ENCODE peak calls at places on chromosomes 16 and 17, in nine cellular contexts. One of them, this sample, is unnamed. For H3K4me1, the result is how much of the 10 kb centered on the place peaks cover.

GRCh38 chr16:84718-85452 is 6.9 kb downstream of the MPG start:
- DNase-seq in A549: no peak
- DNase-seq in IMR-90: peak
- DNase-seq in sigmoid colon: peak
- DNase-seq in body of pancreas: peak
- DNase-seq in transverse colon: peak
- DNase-seq in prostate gland: no peak
- DNase-seq in adrenal gland: peak
- DNase-seq in H1: no peak
- DNase-seq in this sample: peak

GRCh38 chr17:1203111-1203966 is 23.6 kb upstream of the ABR start:
- DNase-seq in prostate gland: peak
- DNase-seq in IMR-90: peak
- DNase-seq in body of pancreas: peak
- DNase-seq in sigmoid colon: peak
- DNase-seq in adrenal gland: peak
- DNase-seq in A549: peak
- DNase-seq in transverse colon: peak
- DNase-seq in H1: no peak
- DNase-seq in this sample: peak

GRCh38 chr16:78684040-78684611 is 584.7 kb downstream of the WWOX start:
- DNase-seq in body of pancreas: no peak
- DNase-seq in H1: no peak
- DNase-seq in IMR-90: peak
- DNase-seq in prostate gland: no peak
- DNase-seq in adrenal gland: peak
- DNase-seq in A549: peak
- DNase-seq in transverse colon: peak
- DNase-seq in sigmoid colon: peak
- DNase-seq in this sample: peak

GRCh38 chr17:40448639-40449261 is 5.5 kb downstream of the IGFBP4 start:
- DNase-seq in H1: no peak
- DNase-seq in body of pancreas: peak
- DNase-seq in A549: peak
- DNase-seq in IMR-90: peak
- DNase-seq in transverse colon: peak
- DNase-seq in adrenal gland: no peak
- DNase-seq in prostate gland: no peak
- DNase-seq in sigmoid colon: no peak
- DNase-seq in this sample: no peak

GRCh38 chr16:82943371-82943770 is 316.6 kb downstream of the CDH13 start:
- DNase-seq in A549: no peak
- DNase-seq in adrenal gland: no peak
- DNase-seq in prostate gland: no peak
- DNase-seq in transverse colon: no peak
- DNase-seq in body of pancreas: no peak
- DNase-seq in IMR-90: peak
- DNase-seq in sigmoid colon: no peak
- DNase-seq in H1: no peak
- DNase-seq in this sample: no peak

GRCh38 chr16:11203111-11203623 is 52.8 kb downstream of the SOCS1 start:
- DNase-seq in sigmoid colon: no peak
- DNase-seq in IMR-90: no peak
- DNase-seq in adrenal gland: no peak
- DNase-seq in A549: no peak
- DNase-seq in prostate gland: no peak
- DNase-seq in transverse colon: no peak
- DNase-seq in body of pancreas: no peak
- DNase-seq in H1: no peak
- DNase-seq in this sample: no peak

GRCh38 chr17:76909971-76910760 is 42.0 kb downstream of the MGAT5B start:
- DNase-seq in adrenal gland: peak
- DNase-seq in IMR-90: peak
- DNase-seq in A549: peak
- DNase-seq in body of pancreas: peak
- DNase-seq in transverse colon: peak
- DNase-seq in prostate gland: peak
- DNase-seq in H1: peak
- DNase-seq in sigmoid colon: no peak
- DNase-seq in this sample: peak

GRCh38 chr16:79267781-79268180 is 332.8 kb downstream of the MAF start:
- DNase-seq in sigmoid colon: no peak
- DNase-seq in body of pancreas: no peak
- DNase-seq in A549: no peak
- DNase-seq in adrenal gland: peak
- DNase-seq in transverse colon: no peak
- DNase-seq in prostate gland: no peak
- DNase-seq in H1: no peak
- DNase-seq in IMR-90: no peak
- DNase-seq in this sample: no peak

GRCh38 chr17:8226536-8227237 is 16.3 kb upstream of the AURKB start:
- DNase-seq in prostate gland: peak
- DNase-seq in H1: no peak
- DNase-seq in transverse colon: peak
- DNase-seq in body of pancreas: peak
- DNase-seq in sigmoid colon: peak
- DNase-seq in A549: peak
- DNase-seq in IMR-90: peak
- DNase-seq in adrenal gland: peak
- DNase-seq in this sample: peak

GRCh38 chr16:85607331-85607765 is 5.8 kb upstream of the GSE1 start:
- DNase-seq in transverse colon: peak
- DNase-seq in body of pancreas: peak
- DNase-seq in sigmoid colon: no peak
- DNase-seq in prostate gland: no peak
- DNase-seq in A549: no peak
- DNase-seq in H1: no peak
- DNase-seq in adrenal gland: no peak
- DNase-seq in IMR-90: no peak
- DNase-seq in this sample: no peak

GRCh38 chr16:54846761-54847160 is 83.9 kb upstream of the IRX5 start:
- DNase-seq in body of pancreas: peak
- DNase-seq in A549: peak
- DNase-seq in transverse colon: no peak
- DNase-seq in IMR-90: no peak
- DNase-seq in adrenal gland: no peak
- DNase-seq in prostate gland: peak
- DNase-seq in H1: no peak
- DNase-seq in sigmoid colon: no peak
- DNase-seq in this sample: no peak

GRCh38 chr17:82424001-82424862 is 5.8 kb upstream of the OGFOD3 start:
- DNase-seq in transverse colon: peak
- DNase-seq in H1: no peak
- DNase-seq in body of pancreas: peak
- DNase-seq in A549: peak
- DNase-seq in sigmoid colon: no peak
- DNase-seq in prostate gland: no peak
- DNase-seq in adrenal gland: no peak
- DNase-seq in IMR-90: peak
- DNase-seq in this sample: no peak

GRCh38 chr17:76365256-76365903 is 11.7 kb upstream of the PRPSAP1 start:
- DNase-seq in A549: no peak
- DNase-seq in sigmoid colon: no peak
- DNase-seq in IMR-90: no peak
- DNase-seq in body of pancreas: peak
- DNase-seq in transverse colon: no peak
- DNase-seq in H1: no peak
- DNase-seq in adrenal gland: no peak
- DNase-seq in prostate gland: no peak
- DNase-seq in this sample: no peak

GRCh38 chr16:72474511-72475123 is 302.7 kb upstream of the PMFBP1 start:
- DNase-seq in prostate gland: no peak
- DNase-seq in sigmoid colon: no peak
- DNase-seq in transverse colon: no peak
- DNase-seq in H1: no peak
- DNase-seq in adrenal gland: no peak
- DNase-seq in A549: no peak
- DNase-seq in body of pancreas: no peak
- DNase-seq in IMR-90: peak
- DNase-seq in this sample: no peak

DNA sequence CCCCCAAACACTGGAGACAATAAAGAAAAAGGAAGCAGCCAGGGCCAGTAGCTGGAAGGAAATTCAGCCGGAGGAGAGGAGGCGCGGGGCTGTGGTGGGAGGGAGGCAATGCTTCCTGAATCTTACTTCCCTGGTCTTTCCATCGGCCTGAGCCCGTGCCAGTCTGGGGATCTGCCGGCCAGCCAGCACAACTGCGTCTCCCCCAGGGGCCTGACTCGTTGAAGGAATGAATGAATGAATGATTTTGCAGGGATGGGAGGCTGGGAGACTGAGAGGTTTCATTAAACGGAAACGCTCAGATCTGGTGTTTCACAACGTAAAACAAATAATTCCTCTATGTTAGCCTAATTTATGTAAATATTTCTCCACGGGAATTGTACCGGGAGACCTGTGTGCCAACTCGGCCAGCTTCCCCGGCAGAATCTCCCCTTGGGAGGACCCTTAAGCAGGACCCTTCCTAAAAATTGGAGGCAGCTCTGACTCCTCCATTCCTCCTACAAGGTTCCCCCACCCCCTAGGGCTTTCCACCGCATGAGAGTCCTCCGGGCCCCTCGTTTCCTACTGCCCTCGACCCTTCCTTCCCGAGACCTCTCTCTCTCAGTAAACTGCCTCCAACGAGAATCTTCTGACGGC is 1.3 kb upstream of the BAIAP2 start:
- DNase-seq in transverse colon: no peak
- DNase-seq in IMR-90: no peak
- DNase-seq in sigmoid colon: no peak
- DNase-seq in A549: no peak
- DNase-seq in prostate gland: no peak
- DNase-seq in H1: no peak
- DNase-seq in body of pancreas: no peak
- DNase-seq in adrenal gland: no peak
- DNase-seq in this sample: no peak
- H3K4me3 ChIP-seq in transverse colon: peak
- H3K4me3 ChIP-seq in IMR-90: peak
- H3K4me3 ChIP-seq in sigmoid colon: peak
- H3K4me3 ChIP-seq in A549: peak
- H3K4me3 ChIP-seq in prostate gland: peak
- H3K4me3 ChIP-seq in H1: peak
- H3K4me3 ChIP-seq in body of pancreas: peak
- H3K4me3 ChIP-seq in adrenal gland: no peak
- H3K4me3 ChIP-seq in this sample: peak

DNA sequence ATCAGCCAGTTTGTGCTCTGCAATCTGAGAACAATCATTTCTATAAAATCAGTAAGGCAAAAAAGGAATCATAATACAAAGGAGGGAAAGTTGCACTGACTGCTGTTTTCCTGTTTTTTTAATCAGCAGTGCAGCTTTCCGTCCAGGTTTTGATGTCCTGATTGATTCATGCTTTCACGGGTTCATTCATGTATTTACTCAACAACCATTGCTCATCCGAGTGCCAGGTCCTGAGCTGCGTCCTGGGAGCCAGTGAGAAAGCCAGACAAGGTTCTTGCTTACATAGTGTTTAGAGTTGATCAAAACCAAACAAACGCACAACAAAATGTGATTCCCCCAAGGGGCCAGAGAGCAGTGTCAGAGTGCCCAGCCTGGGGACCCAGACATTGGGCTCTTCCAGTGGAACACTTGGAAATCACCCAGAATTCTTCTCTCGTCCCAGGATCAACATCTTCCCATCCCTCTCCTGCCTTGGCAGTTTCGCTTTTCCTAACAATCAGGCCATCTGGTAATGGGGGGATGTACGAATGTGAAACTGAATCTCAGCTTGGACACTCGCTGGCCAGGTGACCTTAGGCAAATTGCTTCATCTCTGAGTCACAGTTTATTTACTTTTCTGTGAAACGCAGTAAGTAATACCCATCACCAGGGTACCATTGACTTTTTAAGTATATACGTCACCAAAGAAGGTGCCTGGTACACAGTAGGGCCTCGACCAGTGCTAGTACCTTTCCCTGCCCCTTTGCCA is 13.3 kb upstream of the C1QL1 start:
- DNase-seq in IMR-90: peak
- DNase-seq in transverse colon: no peak
- DNase-seq in A549: peak
- DNase-seq in H1: no peak
- DNase-seq in prostate gland: no peak
- DNase-seq in body of pancreas: peak
- DNase-seq in sigmoid colon: no peak
- DNase-seq in adrenal gland: no peak
- DNase-seq in this sample: no peak
- TF ChIP-seq POLR2A in IMR-90: no peak
- TF ChIP-seq POLR2A in transverse colon: no peak
- TF ChIP-seq POLR2A in A549: no peak
- TF ChIP-seq POLR2A in H1: no peak
- TF ChIP-seq POLR2A in prostate gland: no peak
- TF ChIP-seq POLR2A in body of pancreas: no peak
- TF ChIP-seq POLR2A in sigmoid colon: no peak
- TF ChIP-seq POLR2A in adrenal gland: no peak
- TF ChIP-seq POLR2A in this sample: no peak

GRCh38 chr16:75420987-75421819 is 12.1 kb downstream of the CFDP1 start:
- DNase-seq in H1: peak
- DNase-seq in prostate gland: peak
- DNase-seq in A549: peak
- DNase-seq in adrenal gland: peak
- DNase-seq in IMR-90: peak
- DNase-seq in body of pancreas: peak
- DNase-seq in sigmoid colon: peak
- DNase-seq in transverse colon: peak
- DNase-seq in this sample: peak
- H3K4me1 ChIP-seq in H1: under half
- H3K4me1 ChIP-seq in prostate gland: under half
- H3K4me1 ChIP-seq in A549: under half
- H3K4me1 ChIP-seq in adrenal gland: under half
- H3K4me1 ChIP-seq in IMR-90: under half
- H3K4me1 ChIP-seq in body of pancreas: under half
- H3K4me1 ChIP-seq in sigmoid colon: under half
- H3K4me1 ChIP-seq in transverse colon: under half
- H3K4me1 ChIP-seq in this sample: under half

DNA sequence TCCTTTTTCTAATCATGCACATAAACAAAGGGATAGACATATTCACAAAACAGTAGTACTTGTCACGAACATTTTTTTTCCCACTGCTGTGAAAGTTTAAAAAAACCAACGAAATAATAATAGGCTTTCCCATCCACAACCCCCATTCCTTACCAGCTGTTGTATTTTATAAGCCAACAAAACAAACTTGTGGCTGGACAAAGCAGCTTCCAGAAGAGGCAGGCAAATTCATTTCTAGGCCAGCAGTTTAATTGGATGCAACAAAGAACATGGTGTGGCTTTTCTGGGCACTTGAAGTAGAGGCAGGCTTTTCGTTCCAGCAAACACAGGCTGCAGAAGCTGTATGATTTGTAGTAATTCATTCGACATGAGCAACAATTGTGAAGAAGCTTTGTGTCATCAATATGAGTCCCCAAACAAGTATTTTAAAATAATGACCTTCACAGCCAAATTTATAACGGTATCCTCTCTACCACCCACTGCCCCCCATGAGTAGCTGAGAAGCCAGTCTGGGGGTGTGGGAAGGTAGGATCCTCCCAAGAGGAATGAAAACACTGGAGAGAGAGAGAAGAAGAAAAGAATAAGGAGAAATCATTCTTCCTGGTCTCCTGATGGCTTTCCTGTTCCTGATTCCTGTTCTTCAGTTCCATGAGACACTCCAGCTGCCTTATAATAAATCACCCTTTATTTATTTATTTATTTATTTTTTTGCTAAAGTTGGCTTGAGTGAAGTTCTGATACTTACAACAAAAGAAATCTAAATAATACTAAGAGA is 56.2 kb upstream of the FAM20A start:
- DNase-seq in transverse colon: no peak
- DNase-seq in A549: no peak
- DNase-seq in body of pancreas: no peak
- DNase-seq in adrenal gland: no peak
- DNase-seq in prostate gland: no peak
- DNase-seq in IMR-90: no peak
- DNase-seq in H1: no peak
- DNase-seq in sigmoid colon: no peak
- DNase-seq in this sample: no peak
- H3K4me3 ChIP-seq in transverse colon: no peak
- H3K4me3 ChIP-seq in A549: no peak
- H3K4me3 ChIP-seq in body of pancreas: no peak
- H3K4me3 ChIP-seq in adrenal gland: no peak
- H3K4me3 ChIP-seq in prostate gland: no peak
- H3K4me3 ChIP-seq in IMR-90: no peak
- H3K4me3 ChIP-seq in H1: no peak
- H3K4me3 ChIP-seq in sigmoid colon: no peak
- H3K4me3 ChIP-seq in this sample: no peak